ENCODE peak calls at places on chromosomes 13 and 19, in five cellular contexts. One of them, this sample, is unnamed.

GRCh38 chr19:38946229-38947010 is 15.7 kb downstream of the MRPS12 start:
- DNase-seq in T-cell: no peak
- DNase-seq in stimulated activated CD8-positive, alpha-beta memory T cell treated with anti-CD3 and anti-CD28 coated beads, Interleukin-4, amount 100 ng/mL, for 48 hours: no peak
- DNase-seq in GM04504: no peak
- DNase-seq in AG08395: no peak
- DNase-seq in this sample: no peak

GRCh38 chr13:96020155-96020575 is 33.0 kb downstream of the UGGT2 start:
- DNase-seq in T-cell: no peak
- DNase-seq in stimulated activated CD8-positive, alpha-beta memory T cell treated with anti-CD3 and anti-CD28 coated beads, Interleukin-4, amount 100 ng/mL, for 48 hours: no peak
- DNase-seq in GM04504: peak
- DNase-seq in AG08395: peak
- DNase-seq in this sample: peak

GRCh38 chr19:2173841-2174577 is 10.3 kb downstream of the DOT1L start:
- DNase-seq in T-cell: no peak
- DNase-seq in stimulated activated CD8-positive, alpha-beta memory T cell treated with anti-CD3 and anti-CD28 coated beads, Interleukin-4, amount 100 ng/mL, for 48 hours: no peak
- DNase-seq in GM04504: no peak
- DNase-seq in AG08395: no peak
- DNase-seq in this sample: no peak

GRCh38 chr19:42540071-42540553 is 11.8 kb upstream of the CEACAM1 start:
- DNase-seq in T-cell: no peak
- DNase-seq in stimulated activated CD8-positive, alpha-beta memory T cell treated with anti-CD3 and anti-CD28 coated beads, Interleukin-4, amount 100 ng/mL, for 48 hours: no peak
- DNase-seq in GM04504: no peak
- DNase-seq in AG08395: no peak
- DNase-seq in this sample: peak

GRCh38 chr19:31596751-31597150 is 247.5 kb upstream of the TSHZ3 start:
- DNase-seq in T-cell: no peak
- DNase-seq in stimulated activated CD8-positive, alpha-beta memory T cell treated with anti-CD3 and anti-CD28 coated beads, Interleukin-4, amount 100 ng/mL, for 48 hours: no peak
- DNase-seq in GM04504: no peak
- DNase-seq in AG08395: no peak
- DNase-seq in this sample: no peak

GRCh38 chr13:97141564-97142005 is 80.5 kb upstream of the MBNL2 start:
- DNase-seq in T-cell: no peak
- DNase-seq in stimulated activated CD8-positive, alpha-beta memory T cell treated with anti-CD3 and anti-CD28 coated beads, Interleukin-4, amount 100 ng/mL, for 48 hours: peak
- DNase-seq in GM04504: peak
- DNase-seq in AG08395: peak
- DNase-seq in this sample: peak

GRCh38 chr19:38564981-38565685 is 52.6 kb downstream of the MAP4K1 start:
- DNase-seq in T-cell: no peak
- DNase-seq in stimulated activated CD8-positive, alpha-beta memory T cell treated with anti-CD3 and anti-CD28 coated beads, Interleukin-4, amount 100 ng/mL, for 48 hours: peak
- DNase-seq in GM04504: no peak
- DNase-seq in AG08395: no peak
- DNase-seq in this sample: no peak

GRCh38 chr19:32969549-32969948 is 2.2 kb downstream of the CEP89 start:
- DNase-seq in T-cell: no peak
- DNase-seq in stimulated activated CD8-positive, alpha-beta memory T cell treated with anti-CD3 and anti-CD28 coated beads, Interleukin-4, amount 100 ng/mL, for 48 hours: no peak
- DNase-seq in GM04504: no peak
- DNase-seq in AG08395: no peak
- DNase-seq in this sample: no peak

GRCh38 chr19:16207063-16207462 is 9.4 kb downstream of the AP1M1 start:
- DNase-seq in T-cell: no peak
- DNase-seq in stimulated activated CD8-positive, alpha-beta memory T cell treated with anti-CD3 and anti-CD28 coated beads, Interleukin-4, amount 100 ng/mL, for 48 hours: no peak
- DNase-seq in GM04504: no peak
- DNase-seq in AG08395: no peak
- DNase-seq in this sample: no peak

GRCh38 chr13:99067160-99067985 is 89.5 kb upstream of the DOCK9 start:
- DNase-seq in T-cell: no peak
- DNase-seq in stimulated activated CD8-positive, alpha-beta memory T cell treated with anti-CD3 and anti-CD28 coated beads, Interleukin-4, amount 100 ng/mL, for 48 hours: no peak
- DNase-seq in GM04504: no peak
- DNase-seq in AG08395: peak
- DNase-seq in this sample: peak

GRCh38 chr13:53191091-53191490 is 162.5 kb downstream of the OLFM4 start:
- DNase-seq in T-cell: no peak
- DNase-seq in stimulated activated CD8-positive, alpha-beta memory T cell treated with anti-CD3 and anti-CD28 coated beads, Interleukin-4, amount 100 ng/mL, for 48 hours: no peak
- DNase-seq in GM04504: no peak
- DNase-seq in AG08395: peak
- DNase-seq in this sample: no peak

GRCh38 chr19:29664753-29665214 is 477 bp upstream of the PLEKHF1 start:
- DNase-seq in T-cell: no peak
- DNase-seq in stimulated activated CD8-positive, alpha-beta memory T cell treated with anti-CD3 and anti-CD28 coated beads, Interleukin-4, amount 100 ng/mL, for 48 hours: no peak
- DNase-seq in GM04504: no peak
- DNase-seq in AG08395: no peak
- DNase-seq in this sample: no peak

GRCh38 chr13:38914070-38914469 is 76.6 kb downstream of the STOML3 start:
- DNase-seq in T-cell: no peak
- DNase-seq in stimulated activated CD8-positive, alpha-beta memory T cell treated with anti-CD3 and anti-CD28 coated beads, Interleukin-4, amount 100 ng/mL, for 48 hours: no peak
- DNase-seq in GM04504: no peak
- DNase-seq in AG08395: no peak
- DNase-seq in this sample: no peak

GRCh38 chr19:38932425-38933179 is 1.9 kb downstream of the MRPS12 start:
- DNase-seq in T-cell: no peak
- DNase-seq in stimulated activated CD8-positive, alpha-beta memory T cell treated with anti-CD3 and anti-CD28 coated beads, Interleukin-4, amount 100 ng/mL, for 48 hours: peak
- DNase-seq in GM04504: no peak
- DNase-seq in AG08395: no peak
- DNase-seq in this sample: peak

GRCh38 chr19:31145909-31146453 is 203.3 kb downstream of the TSHZ3 start:
- DNase-seq in T-cell: no peak
- DNase-seq in stimulated activated CD8-positive, alpha-beta memory T cell treated with anti-CD3 and anti-CD28 coated beads, Interleukin-4, amount 100 ng/mL, for 48 hours: no peak
- DNase-seq in GM04504: no peak
- DNase-seq in AG08395: no peak
- DNase-seq in this sample: no peak

GRCh38 chr13:112545866-112546265 is 42.1 kb downstream of the TUBGCP3 start:
- DNase-seq in T-cell: no peak
- DNase-seq in stimulated activated CD8-positive, alpha-beta memory T cell treated with anti-CD3 and anti-CD28 coated beads, Interleukin-4, amount 100 ng/mL, for 48 hours: no peak
- DNase-seq in GM04504: peak
- DNase-seq in AG08395: peak
- DNase-seq in this sample: peak

GRCh38 chr19:10961073-10961762 is 388 bp downstream of the SMARCA4 start:
- DNase-seq in T-cell: no peak
- DNase-seq in stimulated activated CD8-positive, alpha-beta memory T cell treated with anti-CD3 and anti-CD28 coated beads, Interleukin-4, amount 100 ng/mL, for 48 hours: peak
- DNase-seq in GM04504: no peak
- DNase-seq in AG08395: peak
- DNase-seq in this sample: peak

GRCh38 chr13:69585656-69586055 is 522.0 kb upstream of the ATXN8OS start:
- DNase-seq in T-cell: no peak
- DNase-seq in stimulated activated CD8-positive, alpha-beta memory T cell treated with anti-CD3 and anti-CD28 coated beads, Interleukin-4, amount 100 ng/mL, for 48 hours: no peak
- DNase-seq in GM04504: no peak
- DNase-seq in AG08395: no peak
- DNase-seq in this sample: no peak

GRCh38 chr13:104006625-104007061 is 940.4 kb upstream of the SLC10A2 start:
- DNase-seq in T-cell: no peak
- DNase-seq in stimulated activated CD8-positive, alpha-beta memory T cell treated with anti-CD3 and anti-CD28 coated beads, Interleukin-4, amount 100 ng/mL, for 48 hours: no peak
- DNase-seq in GM04504: no peak
- DNase-seq in AG08395: no peak
- DNase-seq in this sample: no peak

GRCh38 chr19:51372649-51373504 is at the start of gene NKG7:
- DNase-seq in T-cell: peak
- DNase-seq in stimulated activated CD8-positive, alpha-beta memory T cell treated with anti-CD3 and anti-CD28 coated beads, Interleukin-4, amount 100 ng/mL, for 48 hours: peak
- DNase-seq in GM04504: no peak
- DNase-seq in AG08395: no peak
- DNase-seq in this sample: no peak

GRCh38 chr19:44643605-44644390 is at the start of gene PVR:
- DNase-seq in T-cell: no peak
- DNase-seq in stimulated activated CD8-positive, alpha-beta memory T cell treated with anti-CD3 and anti-CD28 coated beads, Interleukin-4, amount 100 ng/mL, for 48 hours: peak
- DNase-seq in GM04504: peak
- DNase-seq in AG08395: peak
- DNase-seq in this sample: peak

GRCh38 chr13:109668433-109669233 is 117.8 kb downstream of the IRS2 start:
- DNase-seq in T-cell: no peak
- DNase-seq in stimulated activated CD8-positive, alpha-beta memory T cell treated with anti-CD3 and anti-CD28 coated beads, Interleukin-4, amount 100 ng/mL, for 48 hours: no peak
- DNase-seq in GM04504: no peak
- DNase-seq in AG08395: no peak
- DNase-seq in this sample: no peak

GRCh38 chr13:26011996-26012688 is 39.7 kb downstream of the SHISA2 start:
- DNase-seq in T-cell: peak
- DNase-seq in stimulated activated CD8-positive, alpha-beta memory T cell treated with anti-CD3 and anti-CD28 coated beads, Interleukin-4, amount 100 ng/mL, for 48 hours: peak
- DNase-seq in GM04504: no peak
- DNase-seq in AG08395: no peak
- DNase-seq in this sample: peak

GRCh38 chr19:34459614-34460013 is 21.9 kb upstream of the WTIP start:
- DNase-seq in T-cell: no peak
- DNase-seq in stimulated activated CD8-positive, alpha-beta memory T cell treated with anti-CD3 and anti-CD28 coated beads, Interleukin-4, amount 100 ng/mL, for 48 hours: no peak
- DNase-seq in GM04504: no peak
- DNase-seq in AG08395: no peak
- DNase-seq in this sample: no peak

GRCh38 chr13:80618777-80619176 is 277.9 kb upstream of the SPRY2 start:
- DNase-seq in T-cell: no peak
- DNase-seq in stimulated activated CD8-positive, alpha-beta memory T cell treated with anti-CD3 and anti-CD28 coated beads, Interleukin-4, amount 100 ng/mL, for 48 hours: no peak
- DNase-seq in GM04504: no peak
- DNase-seq in AG08395: no peak
- DNase-seq in this sample: peak

GRCh38 chr13:21015284-21015683 is 46.1 kb downstream of the LATS2 start:
- DNase-seq in T-cell: no peak
- DNase-seq in stimulated activated CD8-positive, alpha-beta memory T cell treated with anti-CD3 and anti-CD28 coated beads, Interleukin-4, amount 100 ng/mL, for 48 hours: no peak
- DNase-seq in GM04504: no peak
- DNase-seq in AG08395: no peak
- DNase-seq in this sample: no peak

GRCh38 chr13:36998624-36999041 is 507 bp downstream of the ALG5 start:
- DNase-seq in T-cell: peak
- DNase-seq in stimulated activated CD8-positive, alpha-beta memory T cell treated with anti-CD3 and anti-CD28 coated beads, Interleukin-4, amount 100 ng/mL, for 48 hours: peak
- DNase-seq in GM04504: no peak
- DNase-seq in AG08395: peak
- DNase-seq in this sample: peak

GRCh38 chr19:1907563-1908363 is 2.6 kb downstream of the ADAT3 start:
- DNase-seq in T-cell: no peak
- DNase-seq in stimulated activated CD8-positive, alpha-beta memory T cell treated with anti-CD3 and anti-CD28 coated beads, Interleukin-4, amount 100 ng/mL, for 48 hours: no peak
- DNase-seq in GM04504: no peak
- DNase-seq in AG08395: no peak
- DNase-seq in this sample: no peak

GRCh38 chr13:62126400-62126799 is 710.8 kb upstream of the PCDH20 start:
- DNase-seq in T-cell: no peak
- DNase-seq in stimulated activated CD8-positive, alpha-beta memory T cell treated with anti-CD3 and anti-CD28 coated beads, Interleukin-4, amount 100 ng/mL, for 48 hours: no peak
- DNase-seq in GM04504: no peak
- DNase-seq in AG08395: no peak
- DNase-seq in this sample: no peak

GRCh38 chr19:34366670-34367423 is 1.9 kb downstream of the GPI start:
- DNase-seq in T-cell: no peak
- DNase-seq in stimulated activated CD8-positive, alpha-beta memory T cell treated with anti-CD3 and anti-CD28 coated beads, Interleukin-4, amount 100 ng/mL, for 48 hours: no peak
- DNase-seq in GM04504: peak
- DNase-seq in AG08395: peak
- DNase-seq in this sample: peak

GRCh38 chr13:45749026-45749759 is 47.1 kb downstream of the CBY2 start:
- DNase-seq in T-cell: no peak
- DNase-seq in stimulated activated CD8-positive, alpha-beta memory T cell treated with anti-CD3 and anti-CD28 coated beads, Interleukin-4, amount 100 ng/mL, for 48 hours: no peak
- DNase-seq in GM04504: no peak
- DNase-seq in AG08395: no peak
- DNase-seq in this sample: no peak

GRCh38 chr19:7598180-7598579 is 2.5 kb downstream of the CAMSAP3 start:
- DNase-seq in T-cell: no peak
- DNase-seq in stimulated activated CD8-positive, alpha-beta memory T cell treated with anti-CD3 and anti-CD28 coated beads, Interleukin-4, amount 100 ng/mL, for 48 hours: no peak
- DNase-seq in GM04504: no peak
- DNase-seq in AG08395: no peak
- DNase-seq in this sample: no peak

GRCh38 chr19:51024924-51025323 is 1.5 kb downstream of the KLK11 start:
- DNase-seq in T-cell: no peak
- DNase-seq in stimulated activated CD8-positive, alpha-beta memory T cell treated with anti-CD3 and anti-CD28 coated beads, Interleukin-4, amount 100 ng/mL, for 48 hours: no peak
- DNase-seq in GM04504: no peak
- DNase-seq in AG08395: no peak
- DNase-seq in this sample: no peak

GRCh38 chr13:101985321-101985720 is 416.5 kb downstream of the FGF14 start:
- DNase-seq in T-cell: no peak
- DNase-seq in stimulated activated CD8-positive, alpha-beta memory T cell treated with anti-CD3 and anti-CD28 coated beads, Interleukin-4, amount 100 ng/mL, for 48 hours: no peak
- DNase-seq in GM04504: no peak
- DNase-seq in AG08395: no peak
- DNase-seq in this sample: no peak